ENCODE peak calls at places on chromosomes 6 and 20, in eight cellular contexts. One of them, this sample, is unnamed.

GRCh38 chr20:23117738-23118137 is 31.6 kb upstream of the CD93 start:
- DNase-seq in tibial artery: no peak
- DNase-seq in Peyer's patch: no peak
- DNase-seq in GM23338: no peak
- DNase-seq in cardiac muscle cell: no peak
- DNase-seq in mucosa of descending colon: no peak
- DNase-seq in endothelial cell: no peak
- DNase-seq in MM.1S: no peak
- DNase-seq in this sample: no peak

GRCh38 chr6:150006961-150007464 is 18.3 kb downstream of the RAET1L start:
- DNase-seq in GM23338: peak; percentile 68
- DNase-seq in mucosa of descending colon: no peak
- DNase-seq in Peyer's patch: no peak
- DNase-seq in endothelial cell: no peak
- DNase-seq in MM.1S: peak; percentile 16
- DNase-seq in cardiac muscle cell: peak; percentile 30
- DNase-seq in tibial artery: no peak
- DNase-seq in this sample: peak; percentile 31

GRCh38 chr20:1313236-1313964 is 15.5 kb downstream of the SDCBP2 start:
- DNase-seq in Peyer's patch: peak; percentile 51
- DNase-seq in mucosa of descending colon: peak; percentile 75
- DNase-seq in cardiac muscle cell: peak; percentile 83
- DNase-seq in GM23338: peak; percentile 91
- DNase-seq in MM.1S: peak; percentile 23
- DNase-seq in endothelial cell: peak; percentile 85
- DNase-seq in tibial artery: peak; percentile 61
- DNase-seq in this sample: peak; percentile 87

GRCh38 chr20:25573288-25574251 is 11.8 kb downstream of the NINL start:
- DNase-seq in tibial artery: no peak
- DNase-seq in endothelial cell: no peak
- DNase-seq in GM23338: no peak
- DNase-seq in mucosa of descending colon: no peak
- DNase-seq in cardiac muscle cell: no peak
- DNase-seq in Peyer's patch: no peak
- DNase-seq in MM.1S: no peak
- DNase-seq in this sample: no peak

GRCh38 chr20:46999821-47000465 is 105.3 kb downstream of the EYA2 start:
- DNase-seq in tibial artery: no peak
- DNase-seq in GM23338: no peak
- DNase-seq in mucosa of descending colon: no peak
- DNase-seq in cardiac muscle cell: no peak
- DNase-seq in Peyer's patch: no peak
- DNase-seq in MM.1S: no peak
- DNase-seq in endothelial cell: no peak
- DNase-seq in this sample: peak; percentile 11

GRCh38 chr6:6319947-6320811 is at the start of gene F13A1:
- DNase-seq in MM.1S: no peak
- DNase-seq in endothelial cell: no peak
- DNase-seq in cardiac muscle cell: no peak
- DNase-seq in GM23338: peak; percentile 72
- DNase-seq in tibial artery: peak; percentile 48
- DNase-seq in mucosa of descending colon: peak; percentile 13
- DNase-seq in Peyer's patch: no peak
- DNase-seq in this sample: no peak

GRCh38 chr20:18750735-18751134 is 62.8 kb upstream of the SCP2D1 start:
- DNase-seq in mucosa of descending colon: no peak
- DNase-seq in GM23338: no peak
- DNase-seq in cardiac muscle cell: no peak
- DNase-seq in tibial artery: no peak
- DNase-seq in MM.1S: peak; percentile 66
- DNase-seq in endothelial cell: no peak
- DNase-seq in Peyer's patch: no peak
- DNase-seq in this sample: no peak

GRCh38 chr6:169251822-169252804 is 1.5 kb downstream of the THBS2 start:
- DNase-seq in tibial artery: peak; percentile 19
- DNase-seq in endothelial cell: no peak
- DNase-seq in Peyer's patch: no peak
- DNase-seq in cardiac muscle cell: no peak
- DNase-seq in mucosa of descending colon: no peak
- DNase-seq in GM23338: peak; percentile 61
- DNase-seq in MM.1S: no peak
- DNase-seq in this sample: no peak

DNA sequence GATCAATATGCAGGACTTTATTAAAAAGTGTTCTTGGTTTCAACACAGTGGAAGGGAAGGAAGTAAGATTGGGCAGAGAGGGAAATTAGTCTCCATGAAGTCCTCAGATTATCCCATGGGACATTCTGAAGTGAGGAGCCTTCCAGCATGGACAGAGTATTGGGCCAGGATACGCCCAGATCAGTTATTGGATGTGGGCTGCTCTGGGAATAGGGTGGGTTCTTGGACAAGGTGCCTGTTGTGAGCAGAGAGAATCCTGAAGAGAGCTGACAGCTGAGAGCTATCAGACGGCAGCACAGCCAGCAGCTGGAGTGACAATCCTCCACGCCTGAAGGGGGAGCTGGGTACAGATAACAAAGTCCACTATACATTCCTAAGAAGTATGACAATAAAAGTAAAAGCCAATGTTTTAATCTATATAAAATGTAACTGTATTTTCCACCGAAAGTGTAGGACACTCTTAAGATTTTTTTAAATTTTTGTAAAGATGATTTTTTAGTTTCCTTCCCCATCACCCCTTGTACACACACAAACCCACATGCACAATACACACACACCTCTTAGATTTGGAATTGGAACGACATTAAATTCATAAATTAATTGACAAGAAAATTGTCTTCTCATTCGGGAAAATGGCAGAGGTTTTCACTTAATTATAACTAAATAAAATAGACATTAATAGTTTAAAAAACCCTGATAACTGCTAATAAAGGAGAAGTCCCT is 107.8 kb downstream of the FBXO5 start:
- DNase-seq in GM23338: no peak
- DNase-seq in cardiac muscle cell: no peak
- DNase-seq in mucosa of descending colon: no peak
- DNase-seq in MM.1S: no peak
- DNase-seq in endothelial cell: no peak
- DNase-seq in Peyer's patch: no peak
- DNase-seq in tibial artery: no peak
- DNase-seq in this sample: no peak
- TF ChIP-seq CTCF in GM23338: peak; percentile 22
- TF ChIP-seq CTCF in cardiac muscle cell: no peak
- TF ChIP-seq CTCF in mucosa of descending colon: no peak
- TF ChIP-seq CTCF in MM.1S: no peak
- TF ChIP-seq CTCF in endothelial cell: no peak
- TF ChIP-seq CTCF in Peyer's patch: no peak
- TF ChIP-seq CTCF in tibial artery: no peak
- TF ChIP-seq CTCF in this sample: peak; percentile 20

GRCh38 chr6:143040018-143040417 is 20.7 kb upstream of the AIG1 start:
- DNase-seq in mucosa of descending colon: no peak
- DNase-seq in GM23338: no peak
- DNase-seq in endothelial cell: no peak
- DNase-seq in MM.1S: no peak
- DNase-seq in cardiac muscle cell: no peak
- DNase-seq in Peyer's patch: no peak
- DNase-seq in tibial artery: no peak
- DNase-seq in this sample: no peak

GRCh38 chr6:143034689-143035334 is 25.9 kb upstream of the AIG1 start:
- DNase-seq in Peyer's patch: no peak
- DNase-seq in endothelial cell: no peak
- DNase-seq in MM.1S: peak; percentile 14
- DNase-seq in tibial artery: no peak
- DNase-seq in mucosa of descending colon: peak; percentile 77
- DNase-seq in GM23338: no peak
- DNase-seq in cardiac muscle cell: no peak
- DNase-seq in this sample: no peak

GRCh38 chr6:143037470-143037869 is 23.2 kb upstream of the AIG1 start:
- DNase-seq in cardiac muscle cell: no peak
- DNase-seq in MM.1S: no peak
- DNase-seq in mucosa of descending colon: no peak
- DNase-seq in endothelial cell: no peak
- DNase-seq in Peyer's patch: no peak
- DNase-seq in tibial artery: no peak
- DNase-seq in GM23338: no peak
- DNase-seq in this sample: no peak

GRCh38 chr6:143039548-143039947 is 21.1 kb upstream of the AIG1 start:
- DNase-seq in mucosa of descending colon: no peak
- DNase-seq in MM.1S: no peak
- DNase-seq in cardiac muscle cell: no peak
- DNase-seq in GM23338: no peak
- DNase-seq in endothelial cell: no peak
- DNase-seq in Peyer's patch: no peak
- DNase-seq in tibial artery: no peak
- DNase-seq in this sample: no peak

GRCh38 chr6:143038845-143039244 is 21.8 kb upstream of the AIG1 start:
- DNase-seq in Peyer's patch: no peak
- DNase-seq in cardiac muscle cell: no peak
- DNase-seq in GM23338: no peak
- DNase-seq in mucosa of descending colon: no peak
- DNase-seq in endothelial cell: no peak
- DNase-seq in MM.1S: no peak
- DNase-seq in tibial artery: no peak
- DNase-seq in this sample: no peak
- TF ChIP-seq CTCF in Peyer's patch: no peak
- TF ChIP-seq CTCF in cardiac muscle cell: no peak
- TF ChIP-seq CTCF in GM23338: peak; percentile 48
- TF ChIP-seq CTCF in mucosa of descending colon: no peak
- TF ChIP-seq CTCF in endothelial cell: no peak
- TF ChIP-seq CTCF in MM.1S: no peak
- TF ChIP-seq CTCF in tibial artery: no peak
- TF ChIP-seq CTCF in this sample: no peak

GRCh38 chr6:35419431-35419830 is 32.7 kb upstream of the FANCE start:
- DNase-seq in cardiac muscle cell: peak; percentile 36
- DNase-seq in GM23338: peak; percentile 30
- DNase-seq in Peyer's patch: no peak
- DNase-seq in MM.1S: no peak
- DNase-seq in endothelial cell: no peak
- DNase-seq in mucosa of descending colon: no peak
- DNase-seq in tibial artery: no peak
- DNase-seq in this sample: peak; percentile 57

GRCh38 chr6:35412102-35412501 is 40.0 kb upstream of the FANCE start:
- DNase-seq in tibial artery: no peak
- DNase-seq in mucosa of descending colon: no peak
- DNase-seq in Peyer's patch: no peak
- DNase-seq in cardiac muscle cell: no peak
- DNase-seq in MM.1S: no peak
- DNase-seq in GM23338: no peak
- DNase-seq in endothelial cell: no peak
- DNase-seq in this sample: no peak

GRCh38 chr6:35413911-35414310 is 38.2 kb upstream of the FANCE start:
- DNase-seq in cardiac muscle cell: no peak
- DNase-seq in MM.1S: no peak
- DNase-seq in endothelial cell: no peak
- DNase-seq in GM23338: no peak
- DNase-seq in Peyer's patch: no peak
- DNase-seq in tibial artery: no peak
- DNase-seq in mucosa of descending colon: no peak
- DNase-seq in this sample: no peak

GRCh38 chr6:35417979-35418661 is 34.0 kb upstream of the FANCE start:
- DNase-seq in tibial artery: no peak
- DNase-seq in Peyer's patch: no peak
- DNase-seq in MM.1S: no peak
- DNase-seq in mucosa of descending colon: peak; percentile 64
- DNase-seq in endothelial cell: no peak
- DNase-seq in cardiac muscle cell: no peak
- DNase-seq in GM23338: no peak
- DNase-seq in this sample: no peak

GRCh38 chr6:35415065-35415880 is 36.9 kb upstream of the FANCE start:
- DNase-seq in GM23338: peak; percentile 81
- DNase-seq in endothelial cell: peak; percentile 46
- DNase-seq in mucosa of descending colon: peak; percentile 84
- DNase-seq in tibial artery: peak; percentile 64
- DNase-seq in MM.1S: no peak
- DNase-seq in Peyer's patch: peak; percentile 28
- DNase-seq in cardiac muscle cell: peak; percentile 80
- DNase-seq in this sample: peak; percentile 74
- TF ChIP-seq CTCF in GM23338: peak; percentile 71
- TF ChIP-seq CTCF in endothelial cell: peak; percentile 21
- TF ChIP-seq CTCF in mucosa of descending colon: peak; percentile 34
- TF ChIP-seq CTCF in tibial artery: peak; percentile 61
- TF ChIP-seq CTCF in MM.1S: no peak
- TF ChIP-seq CTCF in Peyer's patch: peak; percentile 77
- TF ChIP-seq CTCF in cardiac muscle cell: peak; percentile 63
- TF ChIP-seq CTCF in this sample: peak; percentile 65

DNA sequence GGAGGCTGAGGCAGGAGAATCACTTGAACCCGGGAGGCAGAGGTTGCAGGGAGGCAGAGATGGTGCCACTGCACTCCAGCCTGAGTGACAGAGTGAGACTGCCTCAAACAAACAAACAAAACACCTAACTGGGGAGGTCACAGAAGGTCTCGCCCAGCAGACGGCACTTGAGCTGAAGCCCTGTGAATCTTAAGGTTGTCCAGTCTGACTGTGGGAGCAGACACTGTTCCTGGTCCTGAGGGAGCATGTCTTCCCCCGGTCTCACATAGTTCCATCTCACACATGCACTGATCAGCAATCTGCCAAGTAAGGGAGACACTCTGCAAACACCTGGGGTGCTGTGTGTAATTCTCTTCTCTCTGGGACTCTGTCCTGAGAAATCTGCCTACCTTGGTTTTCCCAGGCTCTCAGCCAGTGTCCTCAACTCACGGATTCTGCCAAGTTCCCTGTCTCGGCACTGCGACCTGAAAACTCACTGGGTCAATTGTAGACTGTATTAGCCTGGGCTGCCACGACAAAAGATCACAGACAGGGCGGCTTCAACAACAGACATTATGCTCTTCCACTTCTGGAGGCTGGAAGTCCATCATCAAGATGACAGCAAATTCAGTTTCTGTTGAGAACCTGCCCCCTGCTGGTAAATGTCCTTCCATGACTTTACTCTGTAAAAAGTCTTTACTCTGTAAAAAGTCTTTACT is 94.3 kb downstream of the JPH2 start:
- DNase-seq in tibial artery: no peak
- DNase-seq in GM23338: peak; percentile 83
- DNase-seq in cardiac muscle cell: peak; percentile 50
- DNase-seq in mucosa of descending colon: peak; percentile 66
- DNase-seq in endothelial cell: peak; percentile 46
- DNase-seq in MM.1S: peak; percentile 76
- DNase-seq in Peyer's patch: no peak
- DNase-seq in this sample: peak; percentile 76
- TF ChIP-seq CTCF in tibial artery: peak; percentile 23
- TF ChIP-seq CTCF in GM23338: peak; percentile 55
- TF ChIP-seq CTCF in cardiac muscle cell: peak; percentile 63
- TF ChIP-seq CTCF in mucosa of descending colon: no peak
- TF ChIP-seq CTCF in endothelial cell: peak; percentile 77
- TF ChIP-seq CTCF in MM.1S: peak; percentile 72
- TF ChIP-seq CTCF in Peyer's patch: peak; percentile 49
- TF ChIP-seq CTCF in this sample: peak; percentile 75

GRCh38 chr20:40938020-40938419 is 90.6 kb upstream of the TOP1 start:
- DNase-seq in cardiac muscle cell: no peak
- DNase-seq in mucosa of descending colon: peak; percentile 9
- DNase-seq in tibial artery: no peak
- DNase-seq in GM23338: peak; percentile 64
- DNase-seq in MM.1S: no peak
- DNase-seq in endothelial cell: no peak
- DNase-seq in Peyer's patch: no peak
- DNase-seq in this sample: peak; percentile 9
- TF ChIP-seq CTCF in cardiac muscle cell: no peak
- TF ChIP-seq CTCF in mucosa of descending colon: no peak
- TF ChIP-seq CTCF in tibial artery: no peak
- TF ChIP-seq CTCF in GM23338: peak; percentile 65
- TF ChIP-seq CTCF in MM.1S: no peak
- TF ChIP-seq CTCF in endothelial cell: no peak
- TF ChIP-seq CTCF in Peyer's patch: no peak
- TF ChIP-seq CTCF in this sample: peak; percentile 33

This sample was measured in A673.